ENCODE peak calls at places on chromosomes 3 and 15, in four cellular contexts. One of them, this sample, is unnamed.
A peak's percentile ranks its signal among the peaks of the same experiment; 100 is the strongest.

GRCh38 chr15:93861413-93861812 is 369.9 kb upstream of the MCTP2 start:
- DNase-seq in K562: no peak
- DNase-seq in HepG2: no peak
- DNase-seq in GM12878: no peak
- DNase-seq in this sample: no peak

GRCh38 chr3:155676252-155676981 is 68.5 kb downstream of the PLCH1 start:
- DNase-seq in K562: no peak
- DNase-seq in GM12878: no peak
- DNase-seq in HepG2: no peak
- DNase-seq in this sample: peak; percentile 46

GRCh38 chr3:60013241-60013640 is 963.4 kb upstream of the CFAP20DC start:
- DNase-seq in HepG2: no peak
- DNase-seq in K562: no peak
- DNase-seq in GM12878: no peak
- DNase-seq in this sample: no peak

GRCh38 chr3:61617041-61617440 is 55.7 kb downstream of the PTPRG start:
- DNase-seq in GM12878: no peak
- DNase-seq in HepG2: no peak
- DNase-seq in K562: no peak
- DNase-seq in this sample: no peak

GRCh38 chr15:26771917-26772587 is 814 bp downstream of the GABRB3 start:
- DNase-seq in K562: no peak
- DNase-seq in HepG2: no peak
- DNase-seq in GM12878: no peak
- DNase-seq in this sample: no peak

GRCh38 chr3:38028621-38029361 is 651 bp downstream of the PLCD1 start:
- DNase-seq in HepG2: no peak
- DNase-seq in K562: no peak
- DNase-seq in GM12878: no peak
- DNase-seq in this sample: no peak

GRCh38 chr3:30203301-30203700 is 403.1 kb upstream of the TGFBR2 start:
- DNase-seq in K562: no peak
- DNase-seq in HepG2: no peak
- DNase-seq in GM12878: no peak
- DNase-seq in this sample: no peak

GRCh38 chr15:39625856-39626255 is 45.0 kb downstream of the THBS1 start:
- DNase-seq in K562: no peak
- DNase-seq in GM12878: no peak
- DNase-seq in HepG2: no peak
- DNase-seq in this sample: no peak

GRCh38 chr15:59199775-59200465 is 6.7 kb upstream of the LDHAL6B start:
- DNase-seq in K562: no peak
- DNase-seq in HepG2: no peak
- DNase-seq in GM12878: no peak
- DNase-seq in this sample: peak; percentile 8

GRCh38 chr3:186985713-186986364 is 55.5 kb downstream of the ST6GAL1 start:
- DNase-seq in GM12878: peak; percentile 56
- DNase-seq in K562: peak; percentile 30
- DNase-seq in HepG2: no peak
- DNase-seq in this sample: no peak

GRCh38 chr3:160450846-160451245 is 1.3 kb upstream of the TRIM59 start:
- DNase-seq in GM12878: no peak
- DNase-seq in K562: peak; percentile 28
- DNase-seq in HepG2: no peak
- DNase-seq in this sample: no peak

GRCh38 chr3:21962456-21962855 is 211.4 kb upstream of the ZNF385D start:
- DNase-seq in K562: no peak
- DNase-seq in HepG2: no peak
- DNase-seq in GM12878: no peak
- DNase-seq in this sample: no peak

GRCh38 chr3:192750201-192750600 is 22.9 kb upstream of the FGF12 start:
- DNase-seq in K562: no peak
- DNase-seq in GM12878: no peak
- DNase-seq in HepG2: no peak
- DNase-seq in this sample: no peak

GRCh38 chr3:134751831-134752230 is 43.2 kb upstream of the EPHB1 start:
- DNase-seq in HepG2: no peak
- DNase-seq in K562: no peak
- DNase-seq in GM12878: no peak
- DNase-seq in this sample: no peak

GRCh38 chr3:148006508-148006907 is 597.3 kb downstream of the ZIC1 start:
- DNase-seq in K562: no peak
- DNase-seq in GM12878: no peak
- DNase-seq in HepG2: no peak
- DNase-seq in this sample: no peak

GRCh38 chr3:178139116-178139515 is 397.1 kb upstream of the KCNMB2 start:
- DNase-seq in HepG2: no peak
- DNase-seq in GM12878: no peak
- DNase-seq in K562: no peak
- DNase-seq in this sample: no peak

GRCh38 chr3:127275287-127275781 is 12.5 kb downstream of the PRR20G start:
- DNase-seq in GM12878: no peak
- DNase-seq in HepG2: no peak
- DNase-seq in K562: no peak
- DNase-seq in this sample: no peak

GRCh38 chr3:24470277-24470676 is 24.4 kb downstream of the THRB start:
- DNase-seq in GM12878: no peak
- DNase-seq in K562: no peak
- DNase-seq in HepG2: no peak
- DNase-seq in this sample: no peak

GRCh38 chr3:139534444-139534812 is 5.1 kb downstream of the RBP1 start:
- DNase-seq in GM12878: no peak
- DNase-seq in K562: no peak
- DNase-seq in HepG2: no peak
- DNase-seq in this sample: no peak

GRCh38 chr3:195921334-195921771 is 13.0 kb upstream of the TNK2 start:
- DNase-seq in GM12878: no peak
- DNase-seq in K562: peak; percentile 64
- DNase-seq in HepG2: no peak
- DNase-seq in this sample: no peak

GRCh38 chr15:53197426-53197839 is 407.3 kb upstream of the ONECUT1 start:
- DNase-seq in HepG2: peak; percentile 44
- DNase-seq in K562: peak; percentile 65
- DNase-seq in GM12878: no peak
- DNase-seq in this sample: peak; percentile 57

GRCh38 chr15:76139368-76140068 is 79.7 kb downstream of the TMEM266 start:
- DNase-seq in K562: peak; percentile 82
- DNase-seq in GM12878: peak; percentile 51
- DNase-seq in HepG2: peak; percentile 57
- DNase-seq in this sample: peak; percentile 90

GRCh38 chr15:70271422-70272088 is 173.8 kb upstream of the TLE3 start:
- DNase-seq in HepG2: no peak
- DNase-seq in K562: peak; percentile 16
- DNase-seq in GM12878: no peak
- DNase-seq in this sample: peak; percentile 29

GRCh38 chr3:128499724-128500275 is 6.8 kb upstream of the GATA2 start:
- DNase-seq in HepG2: no peak
- DNase-seq in K562: no peak
- DNase-seq in GM12878: no peak
- DNase-seq in this sample: no peak

GRCh38 chr3:194275231-194275671 is 75.9 kb downstream of the CPN2 start:
- DNase-seq in HepG2: no peak
- DNase-seq in GM12878: no peak
- DNase-seq in K562: no peak
- DNase-seq in this sample: no peak

GRCh38 chr3:37453393-37454391 is 279.3 kb upstream of the LRRFIP2 start:
- DNase-seq in K562: peak; percentile 12
- DNase-seq in GM12878: no peak
- DNase-seq in HepG2: peak; percentile 10
- DNase-seq in this sample: peak; percentile 29

GRCh38 chr3:115986555-115987207 is 363.4 kb downstream of the GAP43 start:
- DNase-seq in K562: peak; percentile 66
- DNase-seq in GM12878: no peak
- DNase-seq in HepG2: peak; percentile 46
- DNase-seq in this sample: peak; percentile 33

GRCh38 chr3:171646357-171647133 is 163.7 kb downstream of the PLD1 start:
- DNase-seq in HepG2: peak; percentile 7
- DNase-seq in GM12878: no peak
- DNase-seq in K562: peak; percentile 36
- DNase-seq in this sample: peak; percentile 33

GRCh38 chr3:188342991-188343732 is 189.2 kb downstream of the LPP start:
- DNase-seq in K562: no peak
- DNase-seq in HepG2: no peak
- DNase-seq in GM12878: no peak
- DNase-seq in this sample: no peak

GRCh38 chr15:89679221-89679620 is at the start of gene PLIN1:
- DNase-seq in K562: no peak
- DNase-seq in GM12878: no peak
- DNase-seq in HepG2: no peak
- DNase-seq in this sample: no peak

GRCh38 chr3:190092250-190092649 is 28.4 kb downstream of the P3H2 start:
- DNase-seq in K562: no peak
- DNase-seq in HepG2: no peak
- DNase-seq in GM12878: no peak
- DNase-seq in this sample: no peak
- TF ChIP-seq BHLHE40 in K562: no peak
- TF ChIP-seq BHLHE40 in HepG2: no peak
- TF ChIP-seq BHLHE40 in GM12878: no peak
- TF ChIP-seq BHLHE40 in this sample: no peak

GRCh38 chr3:5071061-5071460 is 51.0 kb upstream of the ARL8B start:
- DNase-seq in K562: no peak
- DNase-seq in HepG2: no peak
- DNase-seq in GM12878: no peak
- DNase-seq in this sample: no peak
- TF ChIP-seq FOXK2 in K562: no peak
- TF ChIP-seq FOXK2 in HepG2: no peak
- TF ChIP-seq FOXK2 in GM12878: no peak
- TF ChIP-seq FOXK2 in this sample: no peak

DNA sequence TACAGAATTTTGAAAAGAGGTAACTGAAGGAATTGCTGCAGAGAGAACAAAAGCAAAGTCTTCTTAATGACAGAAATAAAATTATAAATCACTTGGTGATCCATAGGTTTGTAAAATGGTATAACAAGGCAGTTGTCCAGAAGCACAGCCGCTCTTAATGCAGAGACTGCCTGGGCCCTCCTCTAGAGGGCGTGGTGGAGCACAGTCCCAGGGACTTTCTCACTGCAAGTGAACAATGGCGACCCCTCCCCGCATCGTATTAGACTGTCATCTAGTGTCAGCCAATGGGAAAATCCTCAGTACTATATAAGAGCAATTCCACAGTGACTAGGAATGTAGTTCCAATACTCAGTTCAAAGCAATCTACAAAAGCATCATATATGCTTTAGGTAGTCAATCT is 26.4 kb upstream of the ZBED2 start:
- DNase-seq in K562: peak; percentile 44
- DNase-seq in GM12878: no peak
- DNase-seq in HepG2: peak; percentile 31
- DNase-seq in this sample: peak; percentile 48
- TF ChIP-seq BHLHE40 in K562: no peak
- TF ChIP-seq BHLHE40 in GM12878: no peak
- TF ChIP-seq BHLHE40 in HepG2: no peak
- TF ChIP-seq BHLHE40 in this sample: no peak

GRCh38 chr3:20230954-20231353 is 44.9 kb upstream of the SGO1 start:
- DNase-seq in GM12878: no peak
- DNase-seq in HepG2: no peak
- DNase-seq in K562: no peak
- DNase-seq in this sample: no peak

GRCh38 chr3:20222274-20222673 is 36.3 kb upstream of the SGO1 start:
- DNase-seq in GM12878: no peak
- DNase-seq in HepG2: no peak
- DNase-seq in K562: no peak
- DNase-seq in this sample: no peak

DNA sequence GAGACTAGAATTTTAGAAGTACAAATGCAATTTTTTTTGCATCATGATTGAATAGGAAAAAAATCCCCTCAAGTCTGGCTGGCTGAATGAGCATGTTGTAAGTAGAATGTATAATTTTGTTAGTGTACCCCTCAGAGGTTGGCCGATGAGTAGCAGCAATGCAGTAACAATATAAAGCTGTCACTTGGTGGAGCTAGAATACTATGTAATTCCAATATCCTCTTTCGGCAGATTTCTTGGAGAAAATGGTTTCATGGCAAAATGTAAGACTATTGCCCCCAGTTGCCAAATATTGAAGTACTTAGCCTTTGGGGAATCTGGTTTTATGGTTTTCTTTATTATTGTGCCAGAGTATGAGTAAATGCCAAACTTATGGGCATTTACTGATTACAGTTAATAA is 39.8 kb upstream of the SGO1 start:
- DNase-seq in GM12878: no peak
- DNase-seq in K562: peak; percentile 70
- DNase-seq in HepG2: peak; percentile 56
- DNase-seq in this sample: peak; percentile 23
- TF ChIP-seq FOXK2 in GM12878: no peak
- TF ChIP-seq FOXK2 in K562: no peak
- TF ChIP-seq FOXK2 in HepG2: no peak
- TF ChIP-seq FOXK2 in this sample: no peak

GRCh38 chr3:170410428-170411029 is 8.1 kb upstream of the CLDN11 start:
- DNase-seq in GM12878: no peak
- DNase-seq in K562: peak; percentile 59
- DNase-seq in HepG2: no peak
- DNase-seq in this sample: no peak
- TF ChIP-seq BHLHE40 in GM12878: no peak
- TF ChIP-seq BHLHE40 in K562: no peak
- TF ChIP-seq BHLHE40 in HepG2: no peak
- TF ChIP-seq BHLHE40 in this sample: no peak

GRCh38 chr3:4849136-4849535 is 130.1 kb upstream of the BHLHE40 start:
- DNase-seq in GM12878: no peak
- DNase-seq in K562: no peak
- DNase-seq in HepG2: no peak
- DNase-seq in this sample: no peak
- TF ChIP-seq FOXK2 in GM12878: no peak
- TF ChIP-seq FOXK2 in K562: no peak
- TF ChIP-seq FOXK2 in HepG2: no peak
- TF ChIP-seq FOXK2 in this sample: no peak

GRCh38 chr3:58577269-58577821 is at the start of gene FAM107A:
- DNase-seq in GM12878: no peak
- DNase-seq in HepG2: no peak
- DNase-seq in K562: no peak
- DNase-seq in this sample: peak; percentile 25
- TF ChIP-seq BHLHE40 in GM12878: no peak
- TF ChIP-seq BHLHE40 in HepG2: no peak
- TF ChIP-seq BHLHE40 in K562: no peak
- TF ChIP-seq BHLHE40 in this sample: no peak

DNA sequence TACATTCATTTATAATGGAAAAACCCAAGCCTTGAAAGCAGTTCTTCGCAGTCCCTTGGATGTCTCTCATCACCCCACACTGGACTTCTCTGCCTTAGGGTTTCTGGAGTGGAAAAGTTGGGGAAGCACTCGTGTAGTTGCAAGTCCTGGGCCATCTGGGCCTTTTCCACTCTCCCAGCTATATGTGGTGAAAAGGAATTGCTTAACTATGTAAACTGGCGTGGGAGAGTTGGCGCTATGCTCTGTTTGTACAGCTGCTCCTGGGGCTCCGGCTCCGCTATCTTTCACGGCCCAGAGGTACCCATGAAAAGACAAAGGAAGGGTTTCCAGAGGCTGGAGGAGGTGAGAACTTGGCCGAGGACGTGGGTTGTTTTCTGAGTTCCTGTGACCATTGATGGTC is 81.1 kb upstream of the MYZAP start:
- DNase-seq in K562: no peak
- DNase-seq in HepG2: no peak
- DNase-seq in GM12878: no peak
- DNase-seq in this sample: no peak
- TF ChIP-seq FOXK2 in K562: no peak
- TF ChIP-seq FOXK2 in HepG2: no peak
- TF ChIP-seq FOXK2 in GM12878: no peak
- TF ChIP-seq FOXK2 in this sample: no peak

This sample was measured in HEK293T.